ENCODE peak calls at places on chromosomes 6 and 20, in nine cellular contexts. One of them, this sample, is unnamed.

GRCh38 chr6:39330057-39330456 is 7.6 kb upstream of the KCNK16 start:
- DNase-seq in GDM1: peak
- DNase-seq in Kasumi-1: peak
- DNase-seq in stimulated activated CD4-positive, alpha-beta T cell treated with anti-CD3 and anti-CD28 coated beads, Interleukin-1b, Interleukin-23, amount 100 ng/mL, for 48 hours: no peak
- DNase-seq in activated CD4-positive, alpha-beta T cell treated with anti-CD3 and anti-CD28 coated beads, Interleukin-2, amount 50 U/mL, for 48 hours: no peak
- DNase-seq in prostate gland: no peak
- DNase-seq in AG20443: no peak
- DNase-seq in testis: no peak
- DNase-seq in left ventricle myocardium inferior: no peak
- DNase-seq in this sample: no peak

GRCh38 chr6:125001684-125002083 is 39.4 kb downstream of the RNF217 start:
- DNase-seq in GDM1: no peak
- DNase-seq in Kasumi-1: no peak
- DNase-seq in stimulated activated CD4-positive, alpha-beta T cell treated with anti-CD3 and anti-CD28 coated beads, Interleukin-1b, Interleukin-23, amount 100 ng/mL, for 48 hours: no peak
- DNase-seq in activated CD4-positive, alpha-beta T cell treated with anti-CD3 and anti-CD28 coated beads, Interleukin-2, amount 50 U/mL, for 48 hours: no peak
- DNase-seq in prostate gland: no peak
- DNase-seq in AG20443: no peak
- DNase-seq in testis: no peak
- DNase-seq in left ventricle myocardium inferior: no peak
- DNase-seq in this sample: no peak

GRCh38 chr6:33692078-33692759 is 19.3 kb downstream of the UQCC2 start:
- DNase-seq in GDM1: no peak
- DNase-seq in Kasumi-1: no peak
- DNase-seq in stimulated activated CD4-positive, alpha-beta T cell treated with anti-CD3 and anti-CD28 coated beads, Interleukin-1b, Interleukin-23, amount 100 ng/mL, for 48 hours: no peak
- DNase-seq in activated CD4-positive, alpha-beta T cell treated with anti-CD3 and anti-CD28 coated beads, Interleukin-2, amount 50 U/mL, for 48 hours: no peak
- DNase-seq in prostate gland: no peak
- DNase-seq in AG20443: peak
- DNase-seq in testis: peak
- DNase-seq in left ventricle myocardium inferior: peak
- DNase-seq in this sample: no peak

GRCh38 chr6:3276174-3277167 is 17.7 kb downstream of the PSMG4 start:
- DNase-seq in GDM1: no peak
- DNase-seq in Kasumi-1: no peak
- DNase-seq in stimulated activated CD4-positive, alpha-beta T cell treated with anti-CD3 and anti-CD28 coated beads, Interleukin-1b, Interleukin-23, amount 100 ng/mL, for 48 hours: no peak
- DNase-seq in activated CD4-positive, alpha-beta T cell treated with anti-CD3 and anti-CD28 coated beads, Interleukin-2, amount 50 U/mL, for 48 hours: no peak
- DNase-seq in prostate gland: no peak
- DNase-seq in AG20443: no peak
- DNase-seq in testis: no peak
- DNase-seq in left ventricle myocardium inferior: no peak
- DNase-seq in this sample: no peak

GRCh38 chr6:167351656-167352354 is 26.9 kb downstream of the TTLL2 start:
- DNase-seq in GDM1: no peak
- DNase-seq in Kasumi-1: no peak
- DNase-seq in stimulated activated CD4-positive, alpha-beta T cell treated with anti-CD3 and anti-CD28 coated beads, Interleukin-1b, Interleukin-23, amount 100 ng/mL, for 48 hours: no peak
- DNase-seq in activated CD4-positive, alpha-beta T cell treated with anti-CD3 and anti-CD28 coated beads, Interleukin-2, amount 50 U/mL, for 48 hours: no peak
- DNase-seq in prostate gland: no peak
- DNase-seq in AG20443: no peak
- DNase-seq in testis: no peak
- DNase-seq in left ventricle myocardium inferior: no peak
- DNase-seq in this sample: no peak

GRCh38 chr20:51752343-51752951 is 15.7 kb downstream of the ATP9A start:
- DNase-seq in GDM1: no peak
- DNase-seq in Kasumi-1: no peak
- DNase-seq in stimulated activated CD4-positive, alpha-beta T cell treated with anti-CD3 and anti-CD28 coated beads, Interleukin-1b, Interleukin-23, amount 100 ng/mL, for 48 hours: no peak
- DNase-seq in activated CD4-positive, alpha-beta T cell treated with anti-CD3 and anti-CD28 coated beads, Interleukin-2, amount 50 U/mL, for 48 hours: no peak
- DNase-seq in prostate gland: no peak
- DNase-seq in AG20443: peak
- DNase-seq in testis: no peak
- DNase-seq in left ventricle myocardium inferior: no peak
- DNase-seq in this sample: peak

GRCh38 chr6:30887901-30888300 is 3.6 kb downstream of the DDR1 start:
- DNase-seq in GDM1: no peak
- DNase-seq in Kasumi-1: no peak
- DNase-seq in stimulated activated CD4-positive, alpha-beta T cell treated with anti-CD3 and anti-CD28 coated beads, Interleukin-1b, Interleukin-23, amount 100 ng/mL, for 48 hours: no peak
- DNase-seq in activated CD4-positive, alpha-beta T cell treated with anti-CD3 and anti-CD28 coated beads, Interleukin-2, amount 50 U/mL, for 48 hours: no peak
- DNase-seq in prostate gland: no peak
- DNase-seq in AG20443: peak
- DNase-seq in testis: no peak
- DNase-seq in left ventricle myocardium inferior: no peak
- DNase-seq in this sample: no peak

GRCh38 chr6:2764610-2765165 is 505 bp upstream of the WRNIP1 start:
- DNase-seq in GDM1: no peak
- DNase-seq in Kasumi-1: peak
- DNase-seq in stimulated activated CD4-positive, alpha-beta T cell treated with anti-CD3 and anti-CD28 coated beads, Interleukin-1b, Interleukin-23, amount 100 ng/mL, for 48 hours: peak
- DNase-seq in activated CD4-positive, alpha-beta T cell treated with anti-CD3 and anti-CD28 coated beads, Interleukin-2, amount 50 U/mL, for 48 hours: peak
- DNase-seq in prostate gland: peak
- DNase-seq in AG20443: peak
- DNase-seq in testis: peak
- DNase-seq in left ventricle myocardium inferior: no peak
- DNase-seq in this sample: no peak

GRCh38 chr6:135449246-135449645 is 48.3 kb downstream of the AHI1 start:
- DNase-seq in GDM1: no peak
- DNase-seq in Kasumi-1: no peak
- DNase-seq in stimulated activated CD4-positive, alpha-beta T cell treated with anti-CD3 and anti-CD28 coated beads, Interleukin-1b, Interleukin-23, amount 100 ng/mL, for 48 hours: no peak
- DNase-seq in activated CD4-positive, alpha-beta T cell treated with anti-CD3 and anti-CD28 coated beads, Interleukin-2, amount 50 U/mL, for 48 hours: no peak
- DNase-seq in prostate gland: no peak
- DNase-seq in AG20443: no peak
- DNase-seq in testis: no peak
- DNase-seq in left ventricle myocardium inferior: no peak
- DNase-seq in this sample: no peak

GRCh38 chr6:164665328-164665727 is 644.1 kb downstream of the C6orf118 start:
- DNase-seq in GDM1: no peak
- DNase-seq in Kasumi-1: no peak
- DNase-seq in stimulated activated CD4-positive, alpha-beta T cell treated with anti-CD3 and anti-CD28 coated beads, Interleukin-1b, Interleukin-23, amount 100 ng/mL, for 48 hours: no peak
- DNase-seq in activated CD4-positive, alpha-beta T cell treated with anti-CD3 and anti-CD28 coated beads, Interleukin-2, amount 50 U/mL, for 48 hours: no peak
- DNase-seq in prostate gland: no peak
- DNase-seq in AG20443: no peak
- DNase-seq in testis: no peak
- DNase-seq in left ventricle myocardium inferior: no peak
- DNase-seq in this sample: no peak

GRCh38 chr6:158037771-158038170 is 56.1 kb downstream of the SYNJ2 start:
- DNase-seq in GDM1: no peak
- DNase-seq in Kasumi-1: no peak
- DNase-seq in stimulated activated CD4-positive, alpha-beta T cell treated with anti-CD3 and anti-CD28 coated beads, Interleukin-1b, Interleukin-23, amount 100 ng/mL, for 48 hours: no peak
- DNase-seq in activated CD4-positive, alpha-beta T cell treated with anti-CD3 and anti-CD28 coated beads, Interleukin-2, amount 50 U/mL, for 48 hours: no peak
- DNase-seq in prostate gland: no peak
- DNase-seq in AG20443: no peak
- DNase-seq in testis: no peak
- DNase-seq in left ventricle myocardium inferior: peak
- DNase-seq in this sample: no peak

GRCh38 chr6:88512951-88513350 is 346.8 kb upstream of the CNR1 start:
- DNase-seq in GDM1: no peak
- DNase-seq in Kasumi-1: no peak
- DNase-seq in stimulated activated CD4-positive, alpha-beta T cell treated with anti-CD3 and anti-CD28 coated beads, Interleukin-1b, Interleukin-23, amount 100 ng/mL, for 48 hours: no peak
- DNase-seq in activated CD4-positive, alpha-beta T cell treated with anti-CD3 and anti-CD28 coated beads, Interleukin-2, amount 50 U/mL, for 48 hours: no peak
- DNase-seq in prostate gland: no peak
- DNase-seq in AG20443: no peak
- DNase-seq in testis: no peak
- DNase-seq in left ventricle myocardium inferior: no peak
- DNase-seq in this sample: no peak

GRCh38 chr6:36873612-36874011 is 991 bp downstream of the PPIL1 start:
- DNase-seq in GDM1: no peak
- DNase-seq in Kasumi-1: peak
- DNase-seq in stimulated activated CD4-positive, alpha-beta T cell treated with anti-CD3 and anti-CD28 coated beads, Interleukin-1b, Interleukin-23, amount 100 ng/mL, for 48 hours: peak
- DNase-seq in activated CD4-positive, alpha-beta T cell treated with anti-CD3 and anti-CD28 coated beads, Interleukin-2, amount 50 U/mL, for 48 hours: no peak
- DNase-seq in prostate gland: no peak
- DNase-seq in AG20443: no peak
- DNase-seq in testis: no peak
- DNase-seq in left ventricle myocardium inferior: no peak
- DNase-seq in this sample: no peak

GRCh38 chr6:139882977-139883728 is 508.7 kb upstream of the CITED2 start:
- DNase-seq in GDM1: peak
- DNase-seq in Kasumi-1: peak
- DNase-seq in stimulated activated CD4-positive, alpha-beta T cell treated with anti-CD3 and anti-CD28 coated beads, Interleukin-1b, Interleukin-23, amount 100 ng/mL, for 48 hours: no peak
- DNase-seq in activated CD4-positive, alpha-beta T cell treated with anti-CD3 and anti-CD28 coated beads, Interleukin-2, amount 50 U/mL, for 48 hours: no peak
- DNase-seq in prostate gland: no peak
- DNase-seq in AG20443: no peak
- DNase-seq in testis: no peak
- DNase-seq in left ventricle myocardium inferior: no peak
- DNase-seq in this sample: no peak

GRCh38 chr6:72386324-72386723 is 235.5 kb upstream of the KCNQ5 start:
- DNase-seq in GDM1: no peak
- DNase-seq in Kasumi-1: peak
- DNase-seq in stimulated activated CD4-positive, alpha-beta T cell treated with anti-CD3 and anti-CD28 coated beads, Interleukin-1b, Interleukin-23, amount 100 ng/mL, for 48 hours: no peak
- DNase-seq in activated CD4-positive, alpha-beta T cell treated with anti-CD3 and anti-CD28 coated beads, Interleukin-2, amount 50 U/mL, for 48 hours: no peak
- DNase-seq in prostate gland: no peak
- DNase-seq in AG20443: peak
- DNase-seq in testis: no peak
- DNase-seq in left ventricle myocardium inferior: no peak
- DNase-seq in this sample: no peak

This sample was measured in AG04450.